ENCODE peak calls at places on chromosomes 3 and 15, in four cellular contexts. W is HepG2, H is GM12878, P is K562. G is an unnamed sample.

GRCh38 chr3:31179768-31180167 is 285.3 kb upstream of the GADL1 start:
- DNase-seq in W (no peak), H (no peak), P (no peak), G (no peak)

GRCh38 chr3:125916376-125916978 is 52.5 kb upstream of the ROPN1B start:
- DNase-seq in W (peak; percentile 84), H (peak; percentile 65), P (peak; percentile 76), G (peak; percentile 84)

GRCh38 chr15:76335851-76336253 is 721 bp upstream of the ISL2 start:
- DNase-seq in W (no peak), H (no peak), P (no peak), G (peak; percentile 45)

GRCh38 chr3:52456169-52456799 is 880 bp downstream of the NISCH start:
- DNase-seq in W (no peak), H (no peak), P (peak; percentile 43), G (peak; percentile 39)

GRCh38 chr3:194070634-194071409 is 65.1 kb upstream of the HES1 start:
- DNase-seq in W (peak; percentile 47), H (peak; percentile 50), P (peak; percentile 93), G (peak; percentile 65)

GRCh38 chr3:183210862-183211341 is 42.2 kb upstream of the B3GNT5 start:
- DNase-seq in W (no peak), H (no peak), P (no peak), G (no peak)

GRCh38 chr3:27643355-27643754 is 78.8 kb downstream of the EOMES start:
- DNase-seq in W (no peak), H (no peak), P (no peak), G (no peak)

GRCh38 chr15:64351265-64351664 is 4.7 kb downstream of the CSNK1G1 start:
- DNase-seq in W (no peak), H (no peak), P (no peak), G (no peak)

GRCh38 chr15:59347915-59348314 is 24.8 kb downstream of the MYO1E start:
- DNase-seq in W (no peak), H (no peak), P (no peak), G (no peak)
- TF ChIP-seq FOXK2 in W (no peak), H (no peak), P (no peak), G (no peak)

GRCh38 chr3:164460851-164461250 is 617.4 kb downstream of the SI start:
- DNase-seq in W (no peak), H (no peak), P (no peak), G (no peak)
- TF ChIP-seq FOXK2 in W (no peak), H (no peak), P (no peak), G (no peak)

GRCh38 chr3:150107429-150108175 is 136.9 kb upstream of the PFN2 start:
- DNase-seq in W (no peak), H (no peak), P (no peak), G (no peak)
- TF ChIP-seq FOXK2 in W (no peak), H (no peak), P (no peak), G (no peak)

GRCh38 chr3:71012971-71013370 is 570.6 kb downstream of the FOXP1 start:
- DNase-seq in W (no peak), H (no peak), P (no peak), G (no peak)
- TF ChIP-seq FOXK2 in W (no peak), H (no peak), P (no peak), G (no peak)

GRCh38 chr3:54123538-54124196 is 1.3 kb downstream of the CACNA2D3 start:
- DNase-seq in W (no peak), H (no peak), P (no peak), G (peak; percentile 28)
- TF ChIP-seq FOXK2 in W (no peak), H (no peak), P (no peak), G (no peak)

GRCh38 chr3:138187296-138188012 is at the start of gene ARMC8:
- DNase-seq in W (peak; percentile 77), H (no peak), P (peak; percentile 56), G (peak; percentile 56)

GRCh38 chr3:138184994-138185393 is 2.1 kb upstream of the ARMC8 start:
- DNase-seq in W (no peak), H (no peak), P (no peak), G (no peak)

GRCh38 chr3:138186803-138187295 is 252 bp upstream of the ARMC8 start:
- DNase-seq in W (no peak), H (peak; percentile 54), P (peak; percentile 88), G (peak; percentile 96)

GRCh38 chr3:138186216-138186615 is 885 bp upstream of the ARMC8 start:
- DNase-seq in W (no peak), H (no peak), P (no peak), G (no peak)

GRCh38 chr3:138188013-138188352 is 882 bp downstream of the ARMC8 start:
- DNase-seq in W (no peak), H (no peak), P (peak; percentile 16), G (no peak)
- TF ChIP-seq FOXK2 in W (no peak), H (no peak), P (no peak), G (no peak)

GRCh38 chr3:15438988-15439387 is 11.6 kb downstream of the EAF1 start:
- DNase-seq in W (no peak), H (no peak), P (no peak), G (no peak)
- TF ChIP-seq FOXK2 in W (no peak), H (no peak), P (no peak), G (no peak)

G was measured in HEK293T.